ENCODE peak calls at places on chromosomes 7 and 10, in ten cellular contexts. R, Q, S, F, M, L, Y, Z, U and I are unnamed samples.

GRCh38 chr10:51141015-51141414 is 66.7 kb downstream of the PRKG1 start:
- DNase-seq in R (no peak), F (no peak), Z (no peak), Q (no peak), Y (no peak), L (no peak), M (no peak), S (no peak), U (no peak), I (no peak)

GRCh38 chr10:16436367-16436757 is 448 bp upstream of the PTER start:
- DNase-seq in L (peak), S (no peak), Q (no peak), Z (peak), M (no peak), R (no peak), Y (no peak), U (no peak), F (no peak), I (no peak)

GRCh38 chr7:156099085-156099484 is 286.8 kb upstream of the SHH start:
- DNase-seq in M (peak), Y (no peak), Z (no peak), S (no peak), Q (no peak), L (no peak), R (no peak), F (no peak), U (no peak), I (no peak)

GRCh38 chr7:41943098-41943577 is 240.2 kb upstream of the INHBA start:
- DNase-seq in Y (peak), R (peak), S (peak), Z (peak), M (peak), Q (peak), U (peak), F (peak), L (peak), I (peak)

GRCh38 chr7:44403775-44404174 is 78.4 kb upstream of the CAMK2B start:
- DNase-seq in Y (no peak), U (no peak), F (no peak), Z (no peak), L (no peak), M (no peak), Q (no peak), R (no peak), S (no peak), I (no peak)

GRCh38 chr10:103854265-103854686 is 1.1 kb downstream of the SH3PXD2A start:
- DNase-seq in M (no peak), F (no peak), R (no peak), S (peak), L (no peak), Q (no peak), U (peak), Z (peak), Y (no peak), I (no peak)

GRCh38 chr7:139034855-139035587 is 821 bp downstream of the ZC3HAV1L start:
- DNase-seq in Z (no peak), M (no peak), F (no peak), L (no peak), R (peak), U (no peak), Y (no peak), S (no peak), Q (peak), I (peak)

GRCh38 chr10:63200416-63200815 is 67.3 kb downstream of the NRBF2 start:
- DNase-seq in Q (no peak), R (no peak), F (no peak), Z (no peak), M (no peak), U (no peak), Y (no peak), L (no peak), S (no peak), I (no peak)

GRCh38 chr7:1120791-1121190 is 32.9 kb downstream of the GPER1 start:
- DNase-seq in Z (no peak), S (no peak), U (no peak), R (no peak), L (no peak), F (no peak), Q (no peak), Y (no peak), M (no peak), I (no peak)